ENCODE peak calls at places on chromosomes 3 and 15, in six cellular contexts. F is IMR-90, M is MM.1S, A is H9, X is fibroblast of lung, J is astrocyte. V is an unnamed sample.

GRCh38 chr15:88465633-88466219 is 1.5 kb downstream of the MRPL46 start:
- DNase-seq in A (no peak), M (no peak), J (peak; percentile 12), X (peak; percentile 69), F (peak; percentile 55), V (peak; percentile 64)

GRCh38 chr15:51735611-51736010 is 1.8 kb downstream of the LYSMD2 start:
- DNase-seq in F (no peak), J (no peak), M (no peak), X (no peak), A (no peak), V (no peak)

GRCh38 chr3:69318410-69318809 is 67.5 kb downstream of the FRMD4B start:
- DNase-seq in A (no peak), M (no peak), F (no peak), J (no peak), X (no peak), V (no peak)

GRCh38 chr15:74392402-74392876 is 25.0 kb upstream of the CYP11A1 start:
- DNase-seq in M (peak; percentile 2), F (peak; percentile 48), J (no peak), X (peak; percentile 27), A (no peak), V (peak; percentile 87)

GRCh38 chr3:129365779-129366178 is 62.7 kb downstream of the EFCAB12 start:
- DNase-seq in F (no peak), J (no peak), X (no peak), M (no peak), A (no peak), V (no peak)

GRCh38 chr3:72163809-72164634 is 379.1 kb upstream of the PROK2 start:
- DNase-seq in M (peak; percentile 90), X (no peak), F (no peak), A (no peak), J (no peak), V (no peak)

GRCh38 chr15:27222479-27222878 is 251.5 kb downstream of the GABRG3 start:
- DNase-seq in A (no peak), J (peak; percentile 89), F (no peak), M (no peak), X (peak; percentile 54), V (peak; percentile 83)

GRCh38 chr15:78112551-78112950 is 18.7 kb downstream of the CIB2 start:
- DNase-seq in M (no peak), F (no peak), J (no peak), A (no peak), X (no peak), V (no peak)

GRCh38 chr3:10192953-10193691 is 28.4 kb downstream of the IRAK2 start:
- DNase-seq in X (peak; percentile 81), F (peak; percentile 96), J (peak; percentile 90), A (peak; percentile 51), M (no peak), V (peak; percentile 98)

GRCh38 chr3:59052803-59053411 is 3.1 kb upstream of the CFAP20DC start:
- DNase-seq in M (peak; percentile 59), X (peak; percentile 62), F (peak; percentile 47), J (peak; percentile 9), A (peak; percentile 38), V (peak; percentile 75)

GRCh38 chr15:58185439-58185838 is 47.3 kb downstream of the AQP9 start:
- DNase-seq in X (peak; percentile 45), A (no peak), F (no peak), M (no peak), J (no peak), V (peak; percentile 18)

GRCh38 chr3:50237754-50238548 is 1.9 kb downstream of the GNAI2 start:
- DNase-seq in X (peak; percentile 77), M (peak; percentile 88), J (peak; percentile 80), F (peak; percentile 82), A (peak; percentile 85), V (peak; percentile 95)

GRCh38 chr15:43249699-43250203 is 17.0 kb downstream of the TGM5 start:
- DNase-seq in X (peak; percentile 50), M (no peak), J (peak; percentile 97), A (no peak), F (peak; percentile 76), V (peak; percentile 76)

GRCh38 chr15:92958105-92958504 is 58.0 kb downstream of the CHD2 start:
- DNase-seq in M (no peak), A (no peak), X (peak; percentile 14), F (peak; percentile 39), J (peak; percentile 91), V (peak; percentile 60)

GRCh38 chr3:194267744-194268658 is 83.1 kb downstream of the CPN2 start:
- DNase-seq in J (peak; percentile 74), A (peak; percentile 20), M (no peak), F (peak; percentile 61), X (peak; percentile 47), V (no peak)

GRCh38 chr15:89141885-89142284 is 53.6 kb downstream of the ABHD2 start:
- DNase-seq in M (no peak), F (peak; percentile 38), J (no peak), X (no peak), A (no peak), V (no peak)

GRCh38 chr15:40430271-40430805 is 10.4 kb upstream of the BAHD1 start:
- DNase-seq in M (no peak), J (peak; percentile 18), F (peak; percentile 11), A (peak; percentile 59), X (peak; percentile 39), V (peak; percentile 95)

GRCh38 chr3:17505856-17506255 is 236.6 kb downstream of the TBC1D5 start:
- DNase-seq in A (no peak), M (no peak), J (peak; percentile 36), X (peak; percentile 22), F (peak; percentile 51), V (peak; percentile 63)

GRCh38 chr3:102485701-102486100 is 50.9 kb downstream of the ZPLD1 start:
- DNase-seq in X (no peak), A (no peak), F (no peak), M (no peak), J (no peak), V (no peak)

GRCh38 chr3:37458162-37458895 is 283.9 kb upstream of the LRRFIP2 start:
- DNase-seq in A (no peak), M (no peak), F (no peak), J (no peak), X (no peak), V (no peak)

GRCh38 chr15:94970096-94970495 is 738.7 kb downstream of the MCTP2 start:
- DNase-seq in A (no peak), X (no peak), J (no peak), M (no peak), F (no peak), V (no peak)

GRCh38 chr15:65369651-65370050 is 8.2 kb downstream of the IGDCC3 start:
- DNase-seq in X (no peak), A (peak; percentile 24), M (no peak), F (no peak), J (no peak), V (no peak)

GRCh38 chr3:32442766-32443165 is 51.1 kb downstream of the CMTM7 start:
- DNase-seq in X (no peak), J (peak; percentile 41), A (no peak), F (peak; percentile 58), M (no peak), V (peak; percentile 68)

GRCh38 chr3:107598926-107599754 is 76.4 kb downstream of the BBX start:
- DNase-seq in F (peak; percentile 44), X (peak; percentile 48), J (peak; percentile 40), A (peak; percentile 68), M (no peak), V (peak; percentile 69)

GRCh38 chr3:156341324-156341723 is 213.6 kb downstream of the SSR3 start:
- DNase-seq in A (no peak), J (no peak), M (no peak), X (no peak), F (no peak), V (no peak)

DNA sequence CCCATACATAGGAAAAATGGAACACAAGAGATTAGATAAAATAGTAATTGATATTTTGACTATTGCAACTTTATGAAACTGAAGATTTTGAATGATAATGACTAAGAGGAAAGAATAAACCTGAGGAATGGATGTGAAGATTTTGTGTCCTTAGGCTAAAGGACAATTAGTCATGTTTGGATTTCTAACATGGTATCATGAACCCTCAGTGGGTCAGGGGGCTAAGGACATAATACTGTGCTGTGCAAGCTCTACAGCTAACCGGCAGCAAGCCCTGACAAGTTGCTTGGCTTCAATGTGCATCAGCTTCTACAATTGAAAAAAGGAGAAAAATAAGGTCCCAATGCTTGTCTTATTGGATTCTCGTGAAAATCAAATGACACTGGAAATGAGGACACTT is 491.0 kb downstream of the MECOM start:
- DNase-seq in F (no peak), M (no peak), J (no peak), X (no peak), A (no peak), V (no peak)
- H2AFZ ChIP-seq in F (no peak overlapping the region), M (no peak overlapping the region), J (no peak overlapping the region), X (no peak overlapping the region), A (no peak overlapping the region), V (no peak overlapping the region)

GRCh38 chr3:24684506-24685023 is 189.9 kb upstream of the THRB start:
- DNase-seq in F (no peak), A (peak; percentile 45), X (no peak), J (no peak), M (no peak), V (no peak)
- H2AFZ ChIP-seq in F (no peak overlapping the region), A (no peak overlapping the region), X (no peak overlapping the region), J (no peak overlapping the region), M (no peak overlapping the region), V (no peak overlapping the region)

GRCh38 chr3:170476291-170476690 is 57.6 kb downstream of the CLDN11 start:
- DNase-seq in X (no peak), A (no peak), F (peak; percentile 34), J (no peak), M (no peak), V (no peak)
- H2AFZ ChIP-seq in X (no peak overlapping the region), A (no peak overlapping the region), F (no peak overlapping the region), J (no peak overlapping the region), M (no peak overlapping the region), V (no peak overlapping the region)

DNA sequence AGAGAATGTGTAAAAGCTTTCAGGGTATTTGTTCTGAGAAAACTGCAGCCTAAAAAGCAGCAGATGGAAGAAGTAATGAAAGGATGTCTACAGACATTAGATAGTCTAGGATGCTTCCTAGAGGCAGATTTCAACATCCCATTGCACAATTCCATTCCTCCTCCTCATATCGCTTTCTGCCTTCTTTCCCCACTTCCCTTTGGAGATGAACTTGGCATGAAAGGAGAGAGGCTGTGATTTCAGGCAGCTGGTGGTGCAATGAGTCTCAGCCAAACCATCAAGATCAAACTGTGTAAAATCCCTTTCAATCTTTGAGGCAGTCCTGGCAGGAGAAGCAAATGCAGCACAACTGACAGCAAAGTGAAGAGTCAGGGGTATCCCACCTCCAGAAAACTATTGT is 438.7 kb upstream of the KCNMB2 start:
- DNase-seq in X (peak; percentile 97), M (no peak), J (peak; percentile 85), A (no peak), F (peak; percentile 95), V (peak; percentile 80)
- H2AFZ ChIP-seq in X (no peak overlapping the region), M (no peak overlapping the region), J (no peak overlapping the region), A (no peak overlapping the region), F (peak overlapping the region; percentile 36), V (peak overlapping the region; percentile 55)

DNA sequence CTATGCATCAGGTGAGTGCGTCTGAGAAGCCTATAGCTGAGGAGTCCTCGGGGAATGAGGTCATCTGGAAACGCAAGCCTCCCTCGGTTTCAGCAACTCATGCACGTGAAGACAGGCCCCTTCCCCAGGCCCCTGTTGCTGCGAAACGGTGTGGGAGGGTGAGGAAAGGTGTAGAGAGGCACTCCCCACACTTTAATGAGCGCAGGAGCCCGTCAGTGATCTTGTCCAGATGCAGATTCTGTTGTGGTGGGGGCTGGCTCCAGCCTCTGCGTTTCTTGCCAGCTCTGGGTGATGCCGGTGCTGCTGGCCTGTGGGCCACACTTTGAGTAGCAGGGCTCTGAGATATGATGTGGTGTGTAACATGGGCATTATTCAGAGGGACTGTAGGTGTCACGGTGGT is 38.6 kb upstream of the LACTB start:
- DNase-seq in X (no peak), M (no peak), F (no peak), J (no peak), A (peak; percentile 47), V (no peak)
- H2AFZ ChIP-seq in X (no peak overlapping the region), M (no peak overlapping the region), F (no peak overlapping the region), J (no peak overlapping the region), A (no peak overlapping the region), V (no peak overlapping the region)

V was measured in GM23248.